ENCODE peak calls at places on chromosome 12, in ten cellular contexts. One of them, this sample, is unnamed.

GRCh38 chr12:117643971-117644370 is 282.5 kb upstream of the NOS1 start:
- DNase-seq in tibial nerve: no peak
- DNase-seq in left ventricle myocardium inferior: no peak
- DNase-seq in IMR-90: no peak
- DNase-seq in mucosa of descending colon: no peak
- DNase-seq in adipocyte: no peak
- DNase-seq in kidney: no peak
- DNase-seq in trophoblast cell: no peak
- DNase-seq in lower lobe of right lung: no peak
- DNase-seq in epithelial cell of esophagus: no peak
- DNase-seq in this sample: no peak

GRCh38 chr12:14998941-14999340 is 26.1 kb downstream of the PDE6H start:
- DNase-seq in tibial nerve: no peak
- DNase-seq in left ventricle myocardium inferior: no peak
- DNase-seq in IMR-90: no peak
- DNase-seq in mucosa of descending colon: no peak
- DNase-seq in adipocyte: no peak
- DNase-seq in kidney: no peak
- DNase-seq in trophoblast cell: no peak
- DNase-seq in lower lobe of right lung: no peak
- DNase-seq in epithelial cell of esophagus: no peak
- DNase-seq in this sample: no peak

GRCh38 chr12:39327520-39327919 is 115.4 kb downstream of the KIF21A start:
- DNase-seq in tibial nerve: no peak
- DNase-seq in left ventricle myocardium inferior: no peak
- DNase-seq in IMR-90: no peak
- DNase-seq in mucosa of descending colon: no peak
- DNase-seq in adipocyte: no peak
- DNase-seq in kidney: no peak
- DNase-seq in trophoblast cell: peak; percentile 43
- DNase-seq in lower lobe of right lung: no peak
- DNase-seq in epithelial cell of esophagus: no peak
- DNase-seq in this sample: no peak

GRCh38 chr12:58416211-58416610 is 474.8 kb downstream of the ATP23 start:
- DNase-seq in tibial nerve: no peak
- DNase-seq in left ventricle myocardium inferior: no peak
- DNase-seq in IMR-90: peak; percentile 88
- DNase-seq in mucosa of descending colon: no peak
- DNase-seq in adipocyte: peak; percentile 80
- DNase-seq in kidney: no peak
- DNase-seq in trophoblast cell: no peak
- DNase-seq in lower lobe of right lung: no peak
- DNase-seq in epithelial cell of esophagus: peak; percentile 21
- DNase-seq in this sample: no peak

GRCh38 chr12:78725033-78725432 is 139.5 kb upstream of the SYT1 start:
- DNase-seq in tibial nerve: no peak
- DNase-seq in left ventricle myocardium inferior: no peak
- DNase-seq in IMR-90: no peak
- DNase-seq in mucosa of descending colon: no peak
- DNase-seq in adipocyte: no peak
- DNase-seq in kidney: no peak
- DNase-seq in trophoblast cell: no peak
- DNase-seq in lower lobe of right lung: no peak
- DNase-seq in epithelial cell of esophagus: no peak
- DNase-seq in this sample: no peak

GRCh38 chr12:16347391-16348298 is at the start of gene MGST1:
- DNase-seq in tibial nerve: peak; percentile 48
- DNase-seq in left ventricle myocardium inferior: peak; percentile 62
- DNase-seq in IMR-90: peak; percentile 59
- DNase-seq in mucosa of descending colon: peak; percentile 80
- DNase-seq in adipocyte: peak; percentile 27
- DNase-seq in kidney: no peak
- DNase-seq in trophoblast cell: no peak
- DNase-seq in lower lobe of right lung: peak; percentile 90
- DNase-seq in epithelial cell of esophagus: peak; percentile 77
- DNase-seq in this sample: peak; percentile 16

GRCh38 chr12:24746021-24746671 is 202.8 kb downstream of the BCAT1 start:
- DNase-seq in tibial nerve: no peak
- DNase-seq in left ventricle myocardium inferior: no peak
- DNase-seq in IMR-90: no peak
- DNase-seq in mucosa of descending colon: no peak
- DNase-seq in adipocyte: no peak
- DNase-seq in kidney: no peak
- DNase-seq in trophoblast cell: no peak
- DNase-seq in lower lobe of right lung: no peak
- DNase-seq in epithelial cell of esophagus: no peak
- DNase-seq in this sample: no peak

GRCh38 chr12:131455581-131456110 is 255.2 kb upstream of the SFSWAP start:
- DNase-seq in tibial nerve: no peak
- DNase-seq in left ventricle myocardium inferior: no peak
- DNase-seq in IMR-90: no peak
- DNase-seq in mucosa of descending colon: no peak
- DNase-seq in adipocyte: no peak
- DNase-seq in kidney: no peak
- DNase-seq in trophoblast cell: no peak
- DNase-seq in lower lobe of right lung: no peak
- DNase-seq in epithelial cell of esophagus: no peak
- DNase-seq in this sample: no peak

GRCh38 chr12:3980504-3981272 is 107.5 kb upstream of the PARP11 start:
- DNase-seq in tibial nerve: no peak
- DNase-seq in left ventricle myocardium inferior: no peak
- DNase-seq in IMR-90: no peak
- DNase-seq in mucosa of descending colon: no peak
- DNase-seq in adipocyte: no peak
- DNase-seq in kidney: no peak
- DNase-seq in trophoblast cell: no peak
- DNase-seq in lower lobe of right lung: no peak
- DNase-seq in epithelial cell of esophagus: no peak
- DNase-seq in this sample: no peak

GRCh38 chr12:39764944-39765560 is 145.4 kb upstream of the ABCD2 start:
- DNase-seq in tibial nerve: no peak
- DNase-seq in left ventricle myocardium inferior: no peak
- DNase-seq in IMR-90: peak; percentile 58
- DNase-seq in mucosa of descending colon: no peak
- DNase-seq in adipocyte: peak; percentile 82
- DNase-seq in kidney: no peak
- DNase-seq in trophoblast cell: no peak
- DNase-seq in lower lobe of right lung: no peak
- DNase-seq in epithelial cell of esophagus: peak; percentile 60
- DNase-seq in this sample: no peak

GRCh38 chr12:92136021-92136735 is 9.5 kb downstream of the BTG1 start:
- DNase-seq in tibial nerve: no peak
- DNase-seq in left ventricle myocardium inferior: no peak
- DNase-seq in IMR-90: no peak
- DNase-seq in mucosa of descending colon: no peak
- DNase-seq in adipocyte: no peak
- DNase-seq in kidney: no peak
- DNase-seq in trophoblast cell: no peak
- DNase-seq in lower lobe of right lung: no peak
- DNase-seq in epithelial cell of esophagus: no peak
- DNase-seq in this sample: no peak

GRCh38 chr12:24232531-24232930 is 283.1 kb upstream of the SOX5 start:
- DNase-seq in tibial nerve: no peak
- DNase-seq in left ventricle myocardium inferior: no peak
- DNase-seq in IMR-90: no peak
- DNase-seq in mucosa of descending colon: no peak
- DNase-seq in adipocyte: no peak
- DNase-seq in kidney: no peak
- DNase-seq in trophoblast cell: peak; percentile 56
- DNase-seq in lower lobe of right lung: no peak
- DNase-seq in epithelial cell of esophagus: peak; percentile 30
- DNase-seq in this sample: no peak

GRCh38 chr12:104603545-104603973 is 146.8 kb downstream of the CHST11 start:
- DNase-seq in tibial nerve: no peak
- DNase-seq in left ventricle myocardium inferior: no peak
- DNase-seq in IMR-90: peak; percentile 61
- DNase-seq in mucosa of descending colon: no peak
- DNase-seq in adipocyte: no peak
- DNase-seq in kidney: no peak
- DNase-seq in trophoblast cell: no peak
- DNase-seq in lower lobe of right lung: no peak
- DNase-seq in epithelial cell of esophagus: peak; percentile 91
- DNase-seq in this sample: no peak

GRCh38 chr12:62123721-62124203 is 136.4 kb upstream of the USP15 start:
- DNase-seq in tibial nerve: no peak
- DNase-seq in left ventricle myocardium inferior: no peak
- DNase-seq in IMR-90: peak; percentile 56
- DNase-seq in mucosa of descending colon: peak; percentile 17
- DNase-seq in adipocyte: peak; percentile 74
- DNase-seq in kidney: no peak
- DNase-seq in trophoblast cell: peak; percentile 6
- DNase-seq in lower lobe of right lung: no peak
- DNase-seq in epithelial cell of esophagus: peak; percentile 62
- DNase-seq in this sample: peak; percentile 26

DNA sequence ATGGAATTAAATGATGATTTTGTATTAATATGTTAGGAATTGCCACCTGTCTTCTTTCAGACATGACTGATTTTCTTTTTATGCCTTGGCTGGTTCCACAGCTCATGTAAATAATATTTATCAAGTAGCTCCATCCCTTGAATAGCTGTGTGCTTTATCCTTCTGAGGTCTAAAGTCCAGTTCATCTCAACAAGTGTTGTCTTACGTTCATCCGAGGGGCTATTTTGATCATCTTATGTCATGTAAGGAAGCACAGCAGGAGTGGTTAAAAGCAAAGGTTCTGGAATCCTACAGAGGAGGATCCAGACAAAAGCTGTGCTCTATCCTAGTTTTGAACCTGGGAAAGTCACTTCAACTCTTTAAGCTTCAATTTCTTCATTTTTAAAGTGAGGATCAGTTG is 123.7 kb upstream of the ATP2B1 start:
- DNase-seq in tibial nerve: no peak
- DNase-seq in left ventricle myocardium inferior: no peak
- DNase-seq in IMR-90: no peak
- DNase-seq in mucosa of descending colon: no peak
- DNase-seq in adipocyte: no peak
- DNase-seq in kidney: no peak
- DNase-seq in trophoblast cell: no peak
- DNase-seq in lower lobe of right lung: no peak
- DNase-seq in epithelial cell of esophagus: no peak
- DNase-seq in this sample: no peak
- H3K4me3 ChIP-seq in tibial nerve: no peak overlapping the region
- H3K4me3 ChIP-seq in left ventricle myocardium inferior: no peak overlapping the region
- H3K4me3 ChIP-seq in IMR-90: no peak overlapping the region
- H3K4me3 ChIP-seq in mucosa of descending colon: no peak overlapping the region
- H3K4me3 ChIP-seq in adipocyte: no peak overlapping the region
- H3K4me3 ChIP-seq in kidney: no peak overlapping the region
- H3K4me3 ChIP-seq in trophoblast cell: no peak overlapping the region
- H3K4me3 ChIP-seq in lower lobe of right lung: no peak overlapping the region
- H3K4me3 ChIP-seq in epithelial cell of esophagus: no peak overlapping the region
- H3K4me3 ChIP-seq in this sample: no peak overlapping the region

GRCh38 chr12:108128221-108129016 is 669 bp upstream of the WSCD2 start:
- DNase-seq in tibial nerve: no peak
- DNase-seq in left ventricle myocardium inferior: no peak
- DNase-seq in IMR-90: no peak
- DNase-seq in mucosa of descending colon: no peak
- DNase-seq in adipocyte: no peak
- DNase-seq in kidney: no peak
- DNase-seq in trophoblast cell: no peak
- DNase-seq in lower lobe of right lung: no peak
- DNase-seq in epithelial cell of esophagus: no peak
- DNase-seq in this sample: no peak
- H3K4me3 ChIP-seq in tibial nerve: no peak overlapping the region
- H3K4me3 ChIP-seq in left ventricle myocardium inferior: peak overlapping the region; percentile 62
- H3K4me3 ChIP-seq in IMR-90: no peak overlapping the region
- H3K4me3 ChIP-seq in mucosa of descending colon: no peak overlapping the region
- H3K4me3 ChIP-seq in adipocyte: no peak overlapping the region
- H3K4me3 ChIP-seq in kidney: no peak overlapping the region
- H3K4me3 ChIP-seq in trophoblast cell: peak overlapping the region; percentile 60
- H3K4me3 ChIP-seq in lower lobe of right lung: no peak overlapping the region
- H3K4me3 ChIP-seq in epithelial cell of esophagus: no peak overlapping the region
- H3K4me3 ChIP-seq in this sample: peak overlapping the region; percentile 41

DNA sequence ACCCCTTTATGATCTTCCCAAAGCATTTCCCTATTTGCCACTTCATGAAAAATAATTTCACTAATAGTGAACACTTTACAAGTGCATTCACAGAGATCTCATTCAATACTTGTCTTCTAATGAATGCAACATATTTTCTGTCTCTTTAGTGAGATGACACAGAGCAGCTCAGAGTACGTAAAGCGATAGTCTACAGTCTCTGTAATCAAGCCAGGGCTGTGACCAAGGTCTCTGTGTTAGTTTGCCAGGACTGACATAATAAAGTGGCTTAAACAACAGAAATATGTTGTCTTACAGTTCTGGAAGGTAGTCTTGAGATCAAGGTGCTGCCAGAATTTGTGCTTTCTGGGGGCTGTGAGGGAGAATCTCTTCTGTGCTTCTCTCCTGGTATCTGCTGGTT is 33.1 kb upstream of the FRS2 start:
- DNase-seq in tibial nerve: no peak
- DNase-seq in left ventricle myocardium inferior: no peak
- DNase-seq in IMR-90: no peak
- DNase-seq in mucosa of descending colon: no peak
- DNase-seq in adipocyte: no peak
- DNase-seq in kidney: no peak
- DNase-seq in trophoblast cell: no peak
- DNase-seq in lower lobe of right lung: no peak
- DNase-seq in epithelial cell of esophagus: no peak
- DNase-seq in this sample: no peak
- H3K4me3 ChIP-seq in tibial nerve: no peak overlapping the region
- H3K4me3 ChIP-seq in left ventricle myocardium inferior: no peak overlapping the region
- H3K4me3 ChIP-seq in IMR-90: no peak overlapping the region
- H3K4me3 ChIP-seq in mucosa of descending colon: no peak overlapping the region
- H3K4me3 ChIP-seq in adipocyte: no peak overlapping the region
- H3K4me3 ChIP-seq in kidney: no peak overlapping the region
- H3K4me3 ChIP-seq in trophoblast cell: no peak overlapping the region
- H3K4me3 ChIP-seq in lower lobe of right lung: no peak overlapping the region
- H3K4me3 ChIP-seq in epithelial cell of esophagus: no peak overlapping the region
- H3K4me3 ChIP-seq in this sample: no peak overlapping the region

GRCh38 chr12:46372131-46372851 is at the start of gene SLC38A2:
- DNase-seq in tibial nerve: peak; percentile 98
- DNase-seq in left ventricle myocardium inferior: peak; percentile 99
- DNase-seq in IMR-90: peak; percentile 90
- DNase-seq in mucosa of descending colon: peak; percentile 99
- DNase-seq in adipocyte: peak; percentile 98
- DNase-seq in kidney: peak; percentile 100
- DNase-seq in trophoblast cell: peak; percentile 95
- DNase-seq in lower lobe of right lung: peak; percentile 99
- DNase-seq in epithelial cell of esophagus: peak; percentile 93
- DNase-seq in this sample: peak; percentile 99

GRCh38 chr12:46373303-46374182 is 970 bp upstream of the SLC38A2 start:
- DNase-seq in tibial nerve: peak; percentile 43
- DNase-seq in left ventricle myocardium inferior: peak; percentile 51
- DNase-seq in IMR-90: peak; percentile 68
- DNase-seq in mucosa of descending colon: peak; percentile 67
- DNase-seq in adipocyte: peak; percentile 83
- DNase-seq in kidney: peak; percentile 86
- DNase-seq in trophoblast cell: peak; percentile 62
- DNase-seq in lower lobe of right lung: peak; percentile 69
- DNase-seq in epithelial cell of esophagus: peak; percentile 52
- DNase-seq in this sample: peak; percentile 75

GRCh38 chr12:46372852-46373302 is 304 bp upstream of the SLC38A2 start:
- DNase-seq in tibial nerve: no peak
- DNase-seq in left ventricle myocardium inferior: no peak
- DNase-seq in IMR-90: no peak
- DNase-seq in mucosa of descending colon: no peak
- DNase-seq in adipocyte: no peak
- DNase-seq in kidney: no peak
- DNase-seq in trophoblast cell: no peak
- DNase-seq in lower lobe of right lung: no peak
- DNase-seq in epithelial cell of esophagus: no peak
- DNase-seq in this sample: no peak

GRCh38 chr12:46374711-46375110 is 2.1 kb upstream of the SLC38A2 start:
- DNase-seq in tibial nerve: no peak
- DNase-seq in left ventricle myocardium inferior: no peak
- DNase-seq in IMR-90: no peak
- DNase-seq in mucosa of descending colon: no peak
- DNase-seq in adipocyte: no peak
- DNase-seq in kidney: no peak
- DNase-seq in trophoblast cell: no peak
- DNase-seq in lower lobe of right lung: no peak
- DNase-seq in epithelial cell of esophagus: no peak
- DNase-seq in this sample: no peak

GRCh38 chr12:46374286-46374685 is 1.7 kb upstream of the SLC38A2 start:
- DNase-seq in tibial nerve: no peak
- DNase-seq in left ventricle myocardium inferior: no peak
- DNase-seq in IMR-90: no peak
- DNase-seq in mucosa of descending colon: no peak
- DNase-seq in adipocyte: peak; percentile 13
- DNase-seq in kidney: no peak
- DNase-seq in trophoblast cell: no peak
- DNase-seq in lower lobe of right lung: no peak
- DNase-seq in epithelial cell of esophagus: no peak
- DNase-seq in this sample: no peak
- H3K4me3 ChIP-seq in tibial nerve: no peak overlapping the region
- H3K4me3 ChIP-seq in left ventricle myocardium inferior: no peak overlapping the region
- H3K4me3 ChIP-seq in IMR-90: no peak overlapping the region
- H3K4me3 ChIP-seq in mucosa of descending colon: no peak overlapping the region
- H3K4me3 ChIP-seq in adipocyte: peak overlapping the region; percentile 97
- H3K4me3 ChIP-seq in kidney: no peak overlapping the region
- H3K4me3 ChIP-seq in trophoblast cell: no peak overlapping the region
- H3K4me3 ChIP-seq in lower lobe of right lung: no peak overlapping the region
- H3K4me3 ChIP-seq in epithelial cell of esophagus: no peak overlapping the region
- H3K4me3 ChIP-seq in this sample: no peak overlapping the region